ENCODE peak calls at places on chromosome 11, in nine cellular contexts. O is OCI-LY7, V is body of pancreas, F is fibroblast of mammary gland, K is BJ, W is neural progenitor cell, U is kidney epithelial cell, Y is uterus, D is left ventricle myocardium inferior. M is an unnamed sample.
A peak's percentile ranks its signal among the peaks of the same experiment; 100 is the strongest.

GRCh38 chr11:105177658-105178057 is 38.1 kb upstream of the CARD18 start:
- DNase-seq in W (no peak), D (no peak), F (peak; percentile 82), V (no peak), K (peak; percentile 97), U (no peak), O (no peak), Y (no peak), M (peak; percentile 14)

GRCh38 chr11:120883404-120884135 is 140.3 kb upstream of the TBCEL start:
- DNase-seq in V (peak; percentile 6), W (peak; percentile 25), K (no peak), F (peak; percentile 62), U (no peak), D (peak; percentile 40), Y (peak; percentile 28), O (no peak), M (no peak)

GRCh38 chr11:44624761-44625221 is 59.3 kb downstream of the CD82 start:
- DNase-seq in O (no peak), U (no peak), V (no peak), Y (no peak), W (no peak), F (no peak), D (no peak), K (no peak), M (no peak)

GRCh38 chr11:127013550-127013949 is 13.0 kb upstream of the KIRREL3 start:
- DNase-seq in W (no peak), F (no peak), V (no peak), O (no peak), U (no peak), D (no peak), Y (no peak), K (no peak), M (no peak)

GRCh38 chr11:76702378-76703128 is 32.0 kb upstream of the LRRC32 start:
- DNase-seq in K (no peak), W (no peak), Y (no peak), V (no peak), F (peak; percentile 13), O (no peak), D (no peak), U (no peak), M (no peak)

GRCh38 chr11:121199516-121199915 is 93.1 kb upstream of the SC5D start:
- DNase-seq in Y (no peak), K (no peak), V (no peak), U (no peak), W (peak; percentile 7), O (no peak), F (no peak), D (no peak), M (no peak)

GRCh38 chr11:107830915-107831540 is 27.6 kb downstream of the SLC35F2 start:
- DNase-seq in K (no peak), O (no peak), U (no peak), Y (no peak), D (no peak), F (no peak), V (peak; percentile 53), W (no peak), M (no peak)

GRCh38 chr11:104995001-104995408 is 26.6 kb upstream of the CASP4 start:
- DNase-seq in O (no peak), V (no peak), W (no peak), Y (no peak), U (no peak), D (no peak), K (no peak), F (no peak), M (no peak)

GRCh38 chr11:64100782-64101358 is 65.0 kb downstream of the MACROD1 start:
- DNase-seq in Y (no peak), V (no peak), F (no peak), D (no peak), K (no peak), O (no peak), W (no peak), U (no peak), M (no peak)

GRCh38 chr11:64102005-64102738 is 63.7 kb downstream of the MACROD1 start:
- DNase-seq in O (no peak), W (no peak), Y (no peak), K (no peak), U (no peak), D (no peak), F (peak; percentile 16), V (no peak), M (no peak)

GRCh38 chr11:64099436-64099835 is 63.7 kb downstream of the FLRT1 start:
- DNase-seq in Y (no peak), D (no peak), K (no peak), W (no peak), V (no peak), O (no peak), F (no peak), U (no peak), M (no peak)

GRCh38 chr11:64101461-64101860 is 64.5 kb downstream of the MACROD1 start:
- DNase-seq in D (no peak), U (no peak), K (no peak), V (no peak), O (no peak), W (no peak), F (peak; percentile 13), Y (peak; percentile 31), M (no peak)

GRCh38 chr11:64100345-64100744 is 64.6 kb downstream of the FLRT1 start:
- DNase-seq in O (peak; percentile 84), F (no peak), W (no peak), V (no peak), K (no peak), D (no peak), Y (no peak), U (no peak), M (no peak)
- TF ChIP-seq CTCF in O (peak; percentile 89), F (no peak), W (peak; percentile 52), V (no peak), K (no peak), D (no peak), Y (no peak), U (peak; percentile 55), M (peak; percentile 23)

DNA sequence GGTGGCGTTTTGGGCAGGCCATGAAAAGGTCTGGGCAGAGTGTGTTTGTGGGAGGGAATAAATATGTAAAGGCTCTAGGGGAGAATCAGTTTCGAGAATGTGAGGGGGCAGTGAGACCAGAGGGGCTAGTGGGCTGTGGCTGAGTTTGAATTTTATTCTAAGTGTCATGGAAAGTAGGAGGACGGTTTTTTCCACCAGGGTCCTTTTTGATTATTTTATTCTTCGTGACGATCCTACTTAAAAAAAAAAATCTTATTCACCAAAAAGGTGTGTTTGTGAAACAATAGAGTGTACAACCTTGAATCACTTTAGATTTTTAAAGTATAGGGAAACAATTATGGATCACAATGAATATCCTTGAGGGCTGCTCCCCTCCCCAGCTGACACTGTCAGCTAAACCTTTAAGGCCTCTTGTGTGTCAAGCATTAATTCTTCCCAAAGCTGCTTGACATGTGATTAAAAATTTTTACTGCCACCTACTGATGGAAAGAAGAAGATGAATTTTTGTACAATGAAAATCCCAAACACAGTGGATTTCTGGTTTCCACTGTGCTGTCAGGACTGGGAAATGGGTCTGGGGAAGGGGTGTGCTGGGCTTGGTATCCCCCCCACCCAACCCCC is 107.5 kb upstream of the OR4B1 start:
- DNase-seq in U (no peak), W (peak; percentile 26), V (no peak), F (peak; percentile 64), K (no peak), Y (no peak), D (no peak), O (peak; percentile 82), M (peak; percentile 57)
- H3K4me3 ChIP-seq in U (no peak overlapping the region), W (peak overlapping the region; percentile 27), V (no peak overlapping the region), F (no peak overlapping the region), K (no peak overlapping the region), Y (no peak overlapping the region), D (peak overlapping the region; percentile 48), O (peak overlapping the region; percentile 61), M (peak overlapping the region; percentile 39)

DNA sequence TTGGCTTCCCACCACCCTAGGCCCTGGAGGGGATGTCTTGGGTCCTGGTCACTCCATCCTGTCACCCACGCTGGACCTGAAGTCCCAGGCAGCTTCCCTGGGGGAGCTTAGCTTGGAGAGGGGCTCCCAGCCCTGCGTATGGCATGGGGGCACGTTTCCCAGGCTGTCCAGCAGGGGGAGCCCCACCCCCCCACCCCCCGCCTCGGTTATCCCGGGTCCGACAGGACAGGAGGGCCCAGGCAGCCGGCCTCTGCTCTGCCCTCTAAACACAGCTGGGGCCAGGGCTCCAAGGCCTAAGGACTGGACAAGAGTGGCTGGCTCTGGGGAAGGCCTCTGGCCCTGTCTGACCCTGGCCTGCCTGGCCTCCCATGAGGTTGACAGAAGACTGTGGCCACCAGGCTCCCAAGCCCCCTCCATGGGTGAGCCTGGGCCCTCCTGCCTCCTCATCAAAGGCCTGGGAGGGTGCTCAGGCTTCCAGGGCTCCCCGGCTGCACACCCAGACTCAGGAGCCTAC is 104.8 kb downstream of the NECTIN1 start:
- DNase-seq in U (no peak), W (peak; percentile 54), Y (no peak), K (no peak), D (no peak), F (no peak), V (no peak), O (peak; percentile 29), M (no peak)
- TF ChIP-seq CTCF in U (peak; percentile 68), W (peak; percentile 71), Y (peak; percentile 30), K (peak; percentile 59), D (peak; percentile 66), F (peak; percentile 24), V (peak; percentile 38), O (peak; percentile 56), M (peak; percentile 52)

GRCh38 chr11:34623463-34623862 is 2.6 kb downstream of the EHF start:
- DNase-seq in Y (no peak), V (no peak), O (no peak), W (no peak), D (no peak), K (no peak), U (no peak), F (no peak), M (no peak)

GRCh38 chr11:34621876-34622275 is 983 bp downstream of the EHF start:
- DNase-seq in V (no peak), D (no peak), K (no peak), F (peak; percentile 7), Y (no peak), W (no peak), U (no peak), O (no peak), M (no peak)

GRCh38 chr11:34619062-34619516 is 1.8 kb upstream of the EHF start:
- DNase-seq in W (no peak), V (no peak), D (no peak), K (no peak), F (no peak), U (no peak), Y (no peak), O (no peak), M (no peak)

GRCh38 chr11:34620202-34620601 is 691 bp upstream of the EHF start:
- DNase-seq in O (no peak), W (no peak), D (no peak), K (no peak), Y (no peak), F (no peak), V (no peak), U (no peak), M (no peak)

DNA sequence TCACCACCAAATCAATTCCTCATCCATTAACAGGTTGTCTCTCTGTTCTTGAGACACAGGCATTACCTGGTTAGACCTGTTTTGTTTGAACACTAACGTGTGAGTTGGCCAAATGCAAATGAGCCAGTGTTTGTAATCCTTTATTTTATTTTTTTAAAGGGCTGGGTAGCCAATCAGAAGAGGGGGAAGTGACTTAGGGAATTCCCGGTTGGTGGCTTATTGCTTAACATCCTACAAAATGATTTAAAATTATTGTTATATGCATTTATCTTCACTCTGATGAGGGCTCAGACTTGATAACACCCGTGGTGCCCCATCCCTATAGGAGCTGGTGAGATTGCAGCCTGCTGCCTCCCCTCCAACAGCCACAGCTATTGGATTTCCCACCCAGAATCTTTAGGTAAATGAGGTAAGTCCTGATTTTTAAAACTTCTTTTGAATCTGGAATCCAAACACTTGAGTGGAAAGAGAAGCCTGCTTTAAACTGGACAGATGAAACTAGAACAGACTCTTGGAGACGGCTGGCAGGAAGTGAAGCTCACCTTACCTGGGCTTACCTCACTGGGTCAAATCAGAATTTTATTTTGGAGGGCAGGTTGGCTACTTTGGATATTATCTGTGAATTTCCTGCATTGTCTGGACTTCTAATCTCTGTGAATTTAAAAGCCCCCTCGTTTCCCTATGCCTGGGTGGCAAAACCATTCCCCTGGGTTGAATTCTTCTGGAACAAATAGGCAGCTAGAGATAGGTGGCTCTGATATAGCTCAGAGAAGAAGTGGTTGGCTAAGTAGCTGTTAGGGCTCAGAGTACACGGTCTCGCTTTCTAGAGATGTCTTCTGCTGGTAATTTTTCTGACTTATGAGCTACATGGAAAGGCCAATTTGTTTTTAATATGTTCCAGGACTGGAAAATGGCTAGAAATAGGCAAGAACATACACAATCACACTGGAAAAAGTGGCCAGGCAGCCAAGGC is at the start of gene EHF:
- DNase-seq in K (no peak), Y (no peak), W (no peak), O (no peak), V (peak; percentile 81), D (no peak), U (no peak), F (no peak), M (no peak)
- H3K4me3 ChIP-seq in K (no peak within 1 kb of the TSS), Y (no peak within 1 kb of the TSS), W (no peak within 1 kb of the TSS), O (no peak within 1 kb of the TSS), V (peak within 1 kb of the TSS; percentile 6), D (no peak within 1 kb of the TSS), U (peak within 1 kb of the TSS; percentile 18), F (no peak within 1 kb of the TSS), M (no peak within 1 kb of the TSS)